ENCODE peak calls at places on chromosome 19, in five cellular contexts. M is osteoblast, Z is GM12878, F is H9, A is fibroblast of lung. P is an unnamed sample. For H3K79me2, the result is how much of the 10 kb centered on the place peaks cover.

GRCh38 chr19:2016041-2016807 is 710 bp upstream of the BTBD2 start:
- DNase-seq in M (peak), Z (peak), F (peak), A (peak), P (peak)

GRCh38 chr19:1748115-1748702 is 5.1 kb upstream of the ONECUT3 start:
- DNase-seq in M (no peak), Z (no peak), F (no peak), A (no peak), P (no peak)

GRCh38 chr19:55255618-55256423 is 3.0 kb downstream of the PPP6R1 start:
- DNase-seq in M (peak), Z (peak), F (no peak), A (no peak), P (peak)

GRCh38 chr19:408441-409005 is 424 bp downstream of the C2CD4C start:
- DNase-seq in M (peak), Z (no peak), F (peak), A (no peak), P (no peak)

GRCh38 chr19:17931532-17932191 is 1.2 kb upstream of the CCDC124 start:
- DNase-seq in M (peak), Z (no peak), F (peak), A (no peak), P (no peak)

GRCh38 chr19:17721821-17722220 is 2.5 kb downstream of the MAP1S start:
- DNase-seq in M (peak), Z (no peak), F (no peak), A (no peak), P (peak)

GRCh38 chr19:38183227-38183914 is 40.7 kb downstream of the DPF1 start:
- DNase-seq in M (peak), Z (no peak), F (peak), A (peak), P (peak)

GRCh38 chr19:48332662-48333466 is 7.5 kb downstream of the EMP3 start:
- DNase-seq in M (peak), Z (peak), F (peak), A (peak), P (peak)

GRCh38 chr19:5144545-5145179 is 175.7 kb downstream of the KDM4B start:
- DNase-seq in M (peak), Z (no peak), F (no peak), A (no peak), P (no peak)

GRCh38 chr19:55447421-55448174 is 4.5 kb upstream of the SHISA7 start:
- DNase-seq in M (peak), Z (no peak), F (no peak), A (peak), P (peak)

GRCh38 chr19:33468361-33469170 is 53.0 kb downstream of the PEPD start:
- DNase-seq in M (peak), Z (no peak), F (peak), A (peak), P (no peak)

GRCh38 chr19:50046649-50047503 is 21.1 kb downstream of the ZNF473 start:
- DNase-seq in M (no peak), Z (no peak), F (no peak), A (peak), P (peak)

GRCh38 chr19:11105014-11105636 is 15.9 kb downstream of the LDLR start:
- DNase-seq in M (peak), Z (no peak), F (no peak), A (no peak), P (no peak)

GRCh38 chr19:34481861-34482379 is 362 bp downstream of the WTIP start:
- DNase-seq in M (peak), Z (no peak), F (no peak), A (peak), P (peak)

GRCh38 chr19:17385878-17386611 is 8.0 kb downstream of the CCDC194 start:
- DNase-seq in M (peak), Z (no peak), F (peak), A (peak), P (peak)

GRCh38 chr19:35723671-35724070 is 5.9 kb downstream of the KMT2B start:
- DNase-seq in M (no peak), Z (no peak), F (no peak), A (no peak), P (no peak)

GRCh38 chr19:54114340-54114826 is 1.1 kb downstream of the TFPT start:
- DNase-seq in M (peak), Z (no peak), F (no peak), A (peak), P (peak)

GRCh38 chr19:29012457-29012856 is 200.5 kb downstream of the UQCRFS1 start:
- DNase-seq in M (no peak), Z (no peak), F (no peak), A (no peak), P (no peak)

GRCh38 chr19:48509467-48510194 is 2.0 kb downstream of the LMTK3 start:
- DNase-seq in M (peak), Z (no peak), F (peak), A (no peak), P (no peak)

GRCh38 chr19:48006762-48007161 is 12.3 kb downstream of the ELSPBP1 start:
- DNase-seq in M (peak), Z (no peak), F (peak), A (no peak), P (peak)

GRCh38 chr19:48210005-48210404 is 39.5 kb downstream of the ZSWIM9 start:
- DNase-seq in M (no peak), Z (no peak), F (no peak), A (no peak), P (no peak)

GRCh38 chr19:1315470-1316166 is 29.9 kb downstream of the EFNA2 start:
- DNase-seq in M (peak), Z (no peak), F (peak), A (peak), P (peak)

GRCh38 chr19:33736787-33737186 is 59.9 kb upstream of the KCTD15 start:
- DNase-seq in M (no peak), Z (no peak), F (no peak), A (no peak), P (no peak)

GRCh38 chr19:35292986-35293732 is 1.2 kb downstream of the MAG start:
- DNase-seq in M (peak), Z (no peak), F (no peak), A (no peak), P (peak)

GRCh38 chr19:4512070-4512469 is 6.2 kb downstream of the PLIN4 start:
- DNase-seq in M (no peak), Z (no peak), F (no peak), A (no peak), P (no peak)

GRCh38 chr19:43504426-43505185 is at the start of gene PHLDB3:
- DNase-seq in M (peak), Z (no peak), F (peak), A (no peak), P (peak)

GRCh38 chr19:49057636-49058234 is at the start of gene CGB7:
- DNase-seq in M (peak), Z (no peak), F (peak), A (peak), P (peak)

GRCh38 chr19:27691991-27692390 is 1521.0 kb downstream of the UQCRFS1 start:
- DNase-seq in M (no peak), Z (no peak), F (no peak), A (no peak), P (no peak)

GRCh38 chr19:11921852-11922495 is 2.9 kb upstream of the ZNF700 start:
- DNase-seq in M (no peak), Z (no peak), F (no peak), A (no peak), P (no peak)

DNA sequence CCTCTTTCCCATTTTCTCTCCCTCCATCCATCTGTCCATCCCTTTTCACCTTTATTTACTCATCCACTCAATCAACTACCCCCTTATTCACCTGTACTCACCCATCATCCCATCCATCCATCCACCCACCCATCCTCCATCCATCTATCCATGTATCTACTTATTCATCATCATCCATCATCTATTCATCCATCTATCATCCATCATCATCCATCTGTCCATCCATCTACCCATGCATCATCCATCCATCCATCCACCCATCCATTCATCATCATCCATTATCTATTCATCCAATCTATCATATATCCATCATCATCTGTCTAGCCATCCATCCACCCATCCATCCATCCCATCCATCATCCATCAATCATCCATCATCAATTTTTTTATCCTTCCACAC is 48.3 kb upstream of the ZNF536 start:
- DNase-seq in M (no peak), Z (no peak), F (no peak), A (no peak), P (no peak)
- H3K79me2 ChIP-seq in M (under half), Z (under half), F (under half), A (under half), P (under half)

GRCh38 chr19:3104708-3104983 is 10.5 kb downstream of the GNA11 start:
- DNase-seq in M (peak), Z (no peak), F (no peak), A (no peak), P (no peak)
- H3K4me2 ChIP-seq in M (no peak), Z (no peak), F (no peak), A (no peak), P (no peak)

GRCh38 chr19:7417671-7418324 is 69.1 kb downstream of the ARHGEF18 start:
- DNase-seq in M (peak), Z (no peak), F (no peak), A (no peak), P (peak)

GRCh38 chr19:7419777-7420439 is 68.9 kb downstream of the PEX11G start:
- DNase-seq in M (peak), Z (no peak), F (no peak), A (no peak), P (no peak)

GRCh38 chr19:7419153-7419552 is 69.7 kb downstream of the PEX11G start:
- DNase-seq in M (peak), Z (no peak), F (no peak), A (no peak), P (no peak)

GRCh38 chr19:7418575-7418974 is 69.8 kb downstream of the ARHGEF18 start:
- DNase-seq in M (peak), Z (no peak), F (no peak), A (no peak), P (no peak)

DNA sequence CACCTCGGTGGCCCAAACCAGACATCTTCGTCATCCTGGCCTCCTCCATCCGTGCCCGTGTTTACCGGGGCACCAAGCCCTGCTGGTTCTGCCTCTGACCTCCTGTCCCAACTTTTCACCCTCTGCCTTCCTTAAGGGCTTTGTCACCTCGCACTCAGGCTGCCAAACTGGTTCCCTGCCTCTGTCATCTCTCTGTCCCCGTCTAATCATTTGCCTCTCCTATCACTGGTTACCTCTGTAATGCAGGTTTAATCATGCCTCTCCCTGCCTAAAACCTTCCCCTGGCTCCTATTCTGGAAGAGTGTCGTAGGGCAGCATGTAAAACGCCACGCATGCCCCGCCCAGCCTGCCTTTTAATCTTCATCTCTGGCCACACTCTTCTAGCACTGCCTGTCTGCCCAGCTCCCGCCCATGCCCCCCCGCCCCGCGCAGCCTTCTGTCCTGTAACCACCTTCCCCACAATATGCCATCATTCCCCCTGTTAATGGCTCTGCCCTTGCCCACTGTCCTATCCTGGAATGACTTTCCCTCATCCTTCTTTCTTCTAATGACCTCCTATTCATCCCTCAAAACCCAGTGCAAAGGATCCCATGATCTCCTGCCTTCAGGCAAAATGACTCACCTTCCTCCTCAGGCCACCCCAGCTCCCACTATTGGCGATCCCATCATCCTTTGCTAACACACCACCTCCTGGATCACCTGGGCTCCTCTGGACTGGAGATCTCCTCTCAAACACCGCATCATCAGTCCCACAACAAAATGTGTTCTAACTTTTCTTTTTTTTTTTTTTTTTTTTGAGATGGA is 66.7 kb downstream of the PEX11G start:
- DNase-seq in M (no peak), Z (no peak), F (no peak), A (no peak), P (no peak)
- H3K79me2 ChIP-seq in M (half or more), Z (under half), F (under half), A (under half), P (under half)

GRCh38 chr19:18969953-18970659 is 29.1 kb upstream of the HOMER3 start:
- DNase-seq in M (peak), Z (no peak), F (no peak), A (no peak), P (no peak)

GRCh38 chr19:18966304-18966703 is 25.3 kb upstream of the HOMER3 start:
- DNase-seq in M (no peak), Z (no peak), F (peak), A (no peak), P (no peak)

GRCh38 chr19:18972301-18972831 is 31.3 kb upstream of the HOMER3 start:
- DNase-seq in M (peak), Z (no peak), F (no peak), A (peak), P (peak)

GRCh38 chr19:18964121-18964520 is 23.1 kb upstream of the HOMER3 start:
- DNase-seq in M (no peak), Z (no peak), F (no peak), A (no peak), P (no peak)

GRCh38 chr19:18967358-18968146 is 26.5 kb upstream of the HOMER3 start:
- DNase-seq in M (peak), Z (no peak), F (no peak), A (peak), P (peak)
- H3K4me2 ChIP-seq in M (no peak), Z (no peak), F (no peak), A (no peak), P (no peak)

P was measured in GM23248.